ENCODE peak calls at places on chromosomes 12 and 14, in six cellular contexts. S, Z, O, W, X and C are unnamed samples.
A peak's percentile ranks its signal among the peaks of the same experiment; 100 is the strongest.

GRCh38 chr14:54568821-54569591 is 2.1 kb downstream of the SAMD4A start:
- DNase-seq in W (no peak), O (no peak), S (no peak), Z (no peak), X (no peak), C (no peak)

GRCh38 chr14:66831190-66831589 is 323.2 kb downstream of the GPHN start:
- DNase-seq in X (no peak), W (no peak), Z (no peak), O (no peak), S (no peak), C (no peak)

GRCh38 chr12:25433024-25433423 is 120.1 kb downstream of the LMNTD1 start:
- DNase-seq in X (no peak), W (no peak), Z (no peak), S (no peak), O (no peak), C (no peak)

GRCh38 chr12:127172857-127173256 is 1094.1 kb upstream of the TMEM132C start:
- DNase-seq in S (no peak), Z (no peak), X (no peak), O (no peak), W (no peak), C (no peak)

GRCh38 chr14:94748667-94749347 is 21.1 kb downstream of the GSC start:
- DNase-seq in X (peak; percentile 2), O (no peak), Z (peak; percentile 59), W (no peak), S (no peak), C (no peak)

GRCh38 chr14:93116676-93117200 is 1.0 kb upstream of the ITPK1 start:
- DNase-seq in O (no peak), S (no peak), W (no peak), X (no peak), Z (no peak), C (no peak)

GRCh38 chr12:28811457-28811856 is 337.6 kb upstream of the FAR2 start:
- DNase-seq in W (no peak), Z (no peak), X (no peak), O (no peak), S (no peak), C (no peak)

GRCh38 chr14:44771495-44771894 is 190.3 kb downstream of the KLHL28 start:
- DNase-seq in S (no peak), X (no peak), Z (no peak), W (no peak), O (no peak), C (no peak)

GRCh38 chr14:91323031-91323430 is 78.5 kb upstream of the GPR68 start:
- DNase-seq in Z (no peak), S (no peak), X (no peak), O (no peak), W (no peak), C (no peak)

GRCh38 chr12:89091293-89091841 is 260.9 kb downstream of the DUSP6 start:
- DNase-seq in S (no peak), W (no peak), O (no peak), Z (no peak), X (no peak), C (no peak)

GRCh38 chr14:64704145-64704742 is at the start of gene PLEKHG3:
- DNase-seq in Z (no peak), S (peak; percentile 89), W (peak; percentile 32), O (peak; percentile 85), X (peak; percentile 69), C (no peak)

GRCh38 chr14:53190938-53191337 is 37.8 kb upstream of the DDHD1 start:
- DNase-seq in X (peak; percentile 49), W (no peak), O (no peak), S (no peak), Z (no peak), C (no peak)

GRCh38 chr12:66045506-66045905 is 85.0 kb downstream of the LLPH start:
- DNase-seq in S (no peak), O (no peak), X (no peak), W (no peak), Z (no peak), C (no peak)

GRCh38 chr12:95336387-95337067 is 118.9 kb downstream of the VEZT start:
- DNase-seq in O (peak; percentile 68), W (no peak), S (no peak), Z (peak; percentile 65), X (peak; percentile 69), C (no peak)

GRCh38 chr14:68790656-68791077 is 2.2 kb downstream of the ZFP36L1 start:
- DNase-seq in S (peak; percentile 20), O (no peak), Z (no peak), X (peak; percentile 18), W (peak; percentile 69), C (no peak)

GRCh38 chr14:94543450-94544123 is 17.7 kb upstream of the SERPINA4 start:
- DNase-seq in X (peak; percentile 34), S (no peak), O (no peak), Z (no peak), W (no peak), C (no peak)

GRCh38 chr12:3130053-3130805 is 53.0 kb downstream of the TSPAN9 start:
- DNase-seq in W (no peak), X (peak; percentile 26), O (no peak), Z (no peak), S (no peak), C (no peak)

GRCh38 chr12:88577537-88577936 is 2.7 kb downstream of the KITLG start:
- DNase-seq in O (no peak), W (no peak), Z (peak; percentile 43), X (peak; percentile 79), S (no peak), C (no peak)

GRCh38 chr14:23409475-23409874 is 1.4 kb upstream of the MYH6 start:
- DNase-seq in Z (no peak), W (no peak), X (no peak), S (no peak), O (no peak), C (no peak)

GRCh38 chr12:95520825-95521224 is 30.5 kb downstream of the USP44 start:
- DNase-seq in W (no peak), S (no peak), Z (no peak), O (no peak), X (no peak), C (no peak)

GRCh38 chr12:56115329-56115728 is 1.1 kb upstream of the RPL41 start:
- DNase-seq in S (no peak), Z (no peak), O (peak; percentile 36), X (peak; percentile 37), W (no peak), C (no peak)

GRCh38 chr12:103844296-103844695 is 3.3 kb upstream of the NT5DC3 start:
- DNase-seq in Z (no peak), X (no peak), S (no peak), O (no peak), W (no peak), C (no peak)

GRCh38 chr12:6692888-6693287 is 3.7 kb upstream of the ZNF384 start:
- DNase-seq in S (no peak), O (no peak), X (no peak), Z (no peak), W (no peak), C (no peak)

GRCh38 chr12:6691473-6691872 is 2.3 kb upstream of the ZNF384 start:
- DNase-seq in W (no peak), Z (no peak), X (no peak), O (peak; percentile 60), S (no peak), C (no peak)

GRCh38 chr12:6688543-6688999 is 604 bp downstream of the ZNF384 start:
- DNase-seq in Z (no peak), O (peak; percentile 87), W (no peak), X (no peak), S (no peak), C (no peak)

GRCh38 chr12:6685814-6686213 is 3.4 kb downstream of the ZNF384 start:
- DNase-seq in W (no peak), X (no peak), Z (no peak), S (no peak), O (no peak), C (no peak)

GRCh38 chr12:6689000-6689882 is at the start of gene ZNF384:
- DNase-seq in O (peak; percentile 99), S (peak; percentile 97), Z (peak; percentile 98), W (peak; percentile 91), X (peak; percentile 96), C (peak; percentile 98)
- TF ChIP-seq CTCF in O (no peak), S (no peak), Z (peak; percentile 13), W (peak; percentile 30), X (no peak), C (no peak)

GRCh38 chr14:74126315-74126714 is 41.6 kb downstream of the LIN52 start:
- DNase-seq in Z (no peak), W (no peak), O (no peak), S (no peak), X (no peak), C (no peak)
- H3K27me3 ChIP-seq in Z (no peaks in the 10 kb centered on the region), W (no peaks in the 10 kb centered on the region), O (no peaks in the 10 kb centered on the region), S (no peaks in the 10 kb centered on the region), X (no peaks in the 10 kb centered on the region), C (no peaks in the 10 kb centered on the region)

GRCh38 chr12:69579029-69579428 is 6.2 kb upstream of the CCT2 start:
- DNase-seq in O (no peak), X (no peak), Z (no peak), S (no peak), W (no peak), C (no peak)

GRCh38 chr12:69575346-69575745 is 9.9 kb upstream of the CCT2 start:
- DNase-seq in W (no peak), S (no peak), Z (no peak), O (no peak), X (no peak), C (no peak)

GRCh38 chr12:69580074-69580473 is 5.2 kb upstream of the CCT2 start:
- DNase-seq in W (no peak), X (no peak), O (no peak), S (no peak), Z (no peak), C (no peak)

GRCh38 chr12:69583203-69583602 is 2.1 kb upstream of the CCT2 start:
- DNase-seq in O (no peak), X (peak; percentile 33), W (no peak), S (no peak), Z (no peak), C (no peak)

DNA sequence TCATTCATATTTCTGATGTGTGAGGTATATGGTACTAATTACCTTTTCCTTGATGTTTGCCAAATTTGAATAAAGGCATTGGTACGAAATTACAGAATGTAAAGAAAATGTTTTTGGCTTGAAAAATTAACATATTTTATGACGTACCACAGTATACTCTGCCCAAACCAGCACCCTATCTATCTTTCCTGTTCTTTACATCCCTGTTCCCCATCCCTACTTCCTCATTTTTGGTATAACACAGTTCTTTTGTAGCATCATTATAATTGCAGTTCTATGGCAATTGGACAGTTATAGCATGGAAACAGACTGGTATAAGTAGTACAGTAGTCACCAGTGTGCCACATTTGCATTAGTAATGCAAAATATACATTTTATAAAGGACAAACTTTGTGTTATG is 7.0 kb upstream of the CCT2 start:
- DNase-seq in O (no peak), W (no peak), Z (no peak), S (no peak), X (no peak), C (no peak)
- TF ChIP-seq CTCF in O (no peak), W (no peak), Z (no peak), S (no peak), X (no peak), C (no peak)

DNA sequence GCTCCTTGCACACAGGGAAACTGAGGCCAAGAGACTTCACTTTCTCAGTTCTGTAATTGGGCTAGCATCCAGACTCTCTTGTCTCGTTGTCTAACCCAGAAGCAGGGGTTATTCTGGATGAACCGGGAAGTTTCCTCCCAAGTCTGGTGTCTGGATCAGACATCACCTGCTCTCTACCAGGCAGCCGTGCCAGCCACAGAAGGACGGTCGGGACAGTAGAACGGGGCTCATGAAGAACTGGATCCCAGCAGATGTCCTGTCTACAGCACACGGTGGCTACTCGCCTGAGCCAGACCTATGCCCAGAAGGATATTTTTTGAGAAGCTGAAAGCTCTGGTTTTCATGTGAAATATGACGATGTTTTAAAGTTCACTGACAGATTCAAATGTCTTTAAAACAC is 19.1 kb upstream of the FZD10 start:
- DNase-seq in X (no peak), O (no peak), W (no peak), Z (no peak), S (no peak), C (no peak)
- H3K27me3 ChIP-seq in X (peaks cover 4% of the 10 kb centered on the region), O (peaks cover 17% of the 10 kb centered on the region), W (no peaks in the 10 kb centered on the region), Z (no peaks in the 10 kb centered on the region), S (no peaks in the 10 kb centered on the region), C (peaks cover 12% of the 10 kb centered on the region)